ENCODE peak calls at places on chromosome 12, in five cellular contexts. One of them, this sample, is unnamed.

GRCh38 chr12:101891462-101891971 is 14.1 kb downstream of the DRAM1 start:
- DNase-seq in AG04450: peak; percentile 75
- DNase-seq in HFFc6: peak; percentile 85
- DNase-seq in progenitor cell of endocrine pancreas: no peak
- DNase-seq in GM04504: peak; percentile 66
- DNase-seq in this sample: no peak

GRCh38 chr12:88624911-88625310 is 44.6 kb upstream of the KITLG start:
- DNase-seq in GM04504: no peak
- DNase-seq in progenitor cell of endocrine pancreas: no peak
- DNase-seq in HFFc6: peak; percentile 39
- DNase-seq in AG04450: no peak
- DNase-seq in this sample: no peak

GRCh38 chr12:111766608-111767361 is at the start of gene ALDH2:
- DNase-seq in GM04504: no peak
- DNase-seq in HFFc6: no peak
- DNase-seq in progenitor cell of endocrine pancreas: peak; percentile 72
- DNase-seq in AG04450: no peak
- DNase-seq in this sample: peak; percentile 80

GRCh38 chr12:128942960-128943477 is 89.7 kb downstream of the GLT1D1 start:
- DNase-seq in AG04450: no peak
- DNase-seq in GM04504: no peak
- DNase-seq in HFFc6: no peak
- DNase-seq in progenitor cell of endocrine pancreas: no peak
- DNase-seq in this sample: no peak

GRCh38 chr12:47276253-47277070 is 196.7 kb upstream of the AMIGO2 start:
- DNase-seq in progenitor cell of endocrine pancreas: no peak
- DNase-seq in GM04504: peak; percentile 17
- DNase-seq in HFFc6: no peak
- DNase-seq in AG04450: no peak
- DNase-seq in this sample: no peak

GRCh38 chr12:94718114-94718513 is 67.8 kb upstream of the TMCC3 start:
- DNase-seq in HFFc6: no peak
- DNase-seq in GM04504: no peak
- DNase-seq in progenitor cell of endocrine pancreas: no peak
- DNase-seq in AG04450: no peak
- DNase-seq in this sample: no peak

GRCh38 chr12:68131867-68132414 is 27.6 kb downstream of the IFNG start:
- DNase-seq in HFFc6: no peak
- DNase-seq in AG04450: no peak
- DNase-seq in progenitor cell of endocrine pancreas: no peak
- DNase-seq in GM04504: no peak
- DNase-seq in this sample: no peak

GRCh38 chr12:27534060-27534764 is 10.2 kb downstream of the PPFIBP1 start:
- DNase-seq in HFFc6: no peak
- DNase-seq in progenitor cell of endocrine pancreas: no peak
- DNase-seq in GM04504: no peak
- DNase-seq in AG04450: no peak
- DNase-seq in this sample: no peak

GRCh38 chr12:69433653-69434052 is 36.5 kb upstream of the FRS2 start:
- DNase-seq in progenitor cell of endocrine pancreas: no peak
- DNase-seq in HFFc6: no peak
- DNase-seq in GM04504: no peak
- DNase-seq in AG04450: no peak
- DNase-seq in this sample: no peak

GRCh38 chr12:123533672-123534643 is at the start of gene RILPL1:
- DNase-seq in HFFc6: no peak
- DNase-seq in progenitor cell of endocrine pancreas: peak; percentile 67
- DNase-seq in GM04504: peak; percentile 29
- DNase-seq in AG04450: no peak
- DNase-seq in this sample: peak; percentile 66

GRCh38 chr12:112714166-112714565 is 77.4 kb upstream of the RPH3A start:
- DNase-seq in HFFc6: no peak
- DNase-seq in AG04450: no peak
- DNase-seq in GM04504: no peak
- DNase-seq in progenitor cell of endocrine pancreas: no peak
- DNase-seq in this sample: no peak

GRCh38 chr12:45415393-45415817 is 199.5 kb downstream of the ANO6 start:
- DNase-seq in HFFc6: peak; percentile 100
- DNase-seq in AG04450: peak; percentile 95
- DNase-seq in progenitor cell of endocrine pancreas: no peak
- DNase-seq in GM04504: peak; percentile 99
- DNase-seq in this sample: no peak

GRCh38 chr12:42482820-42483533 is 106.6 kb downstream of the PRICKLE1 start:
- DNase-seq in GM04504: no peak
- DNase-seq in AG04450: no peak
- DNase-seq in HFFc6: peak; percentile 11
- DNase-seq in progenitor cell of endocrine pancreas: peak; percentile 86
- DNase-seq in this sample: peak; percentile 94

This sample was measured in endothelial cell.